ENCODE peak calls at places on chromosomes 16 and 17, in ten cellular contexts. G is body of pancreas, O is GM12892, X is H54, L is stomach, U is spleen, F is A549, S is transverse colon, A is esophagus muscularis mucosa, C is suprapubic skin. K is an unnamed sample.

GRCh38 chr17:79952265-79952877 is 83.3 kb downstream of the TBC1D16 start:
- DNase-seq in X (no peak), G (no peak), U (no peak), L (no peak), A (no peak), O (peak), S (no peak), C (peak), F (no peak), K (peak)

GRCh38 chr17:80163315-80163714 is 6.5 kb upstream of the CARD14 start:
- DNase-seq in S (no peak), F (no peak), A (no peak), L (no peak), O (no peak), C (no peak), X (no peak), U (no peak), G (no peak), K (no peak)

GRCh38 chr16:3999479-3999868 is 116.8 kb downstream of the ADCY9 start:
- DNase-seq in F (no peak), G (no peak), S (no peak), U (no peak), O (no peak), X (no peak), C (no peak), L (no peak), A (no peak), K (no peak)

GRCh38 chr16:87252269-87252970 is 64.8 kb downstream of the C16orf95 start:
- DNase-seq in X (no peak), G (no peak), C (peak), U (peak), O (no peak), F (no peak), L (no peak), S (no peak), A (no peak), K (no peak)

GRCh38 chr17:78241277-78242023 is 10.0 kb downstream of the TMEM235 start:
- DNase-seq in S (no peak), G (no peak), A (no peak), X (peak), F (peak), C (no peak), O (no peak), L (no peak), U (no peak), K (no peak)

GRCh38 chr16:49575352-49576172 is 202.0 kb downstream of the C16orf78 start:
- DNase-seq in F (no peak), G (no peak), X (no peak), O (peak), S (peak), L (peak), A (no peak), U (peak), C (no peak), K (no peak)

GRCh38 chr17:6088141-6088540 is 18.0 kb downstream of the WSCD1 start:
- DNase-seq in F (no peak), S (no peak), O (no peak), X (no peak), U (peak), C (no peak), L (no peak), G (no peak), A (no peak), K (no peak)

GRCh38 chr17:45302649-45303173 is 14.1 kb downstream of the MAP3K14 start:
- DNase-seq in X (no peak), L (no peak), A (no peak), U (peak), O (no peak), G (no peak), S (peak), F (no peak), C (no peak), K (no peak)

GRCh38 chr17:7001562-7001961 is 5.7 kb downstream of the ALOX12 start:
- DNase-seq in F (no peak), G (no peak), L (no peak), C (no peak), X (no peak), U (no peak), S (no peak), O (no peak), A (no peak), K (peak)

GRCh38 chr17:44922136-44922535 is 6.8 kb upstream of the GFAP start:
- DNase-seq in X (no peak), A (no peak), L (no peak), F (no peak), O (no peak), S (peak), G (no peak), C (no peak), U (no peak), K (no peak)

GRCh38 chr16:30722443-30722842 is 23.5 kb downstream of the SRCAP start:
- DNase-seq in X (no peak), F (no peak), S (no peak), A (no peak), L (no peak), O (no peak), G (no peak), U (peak), C (no peak), K (no peak)

DNA sequence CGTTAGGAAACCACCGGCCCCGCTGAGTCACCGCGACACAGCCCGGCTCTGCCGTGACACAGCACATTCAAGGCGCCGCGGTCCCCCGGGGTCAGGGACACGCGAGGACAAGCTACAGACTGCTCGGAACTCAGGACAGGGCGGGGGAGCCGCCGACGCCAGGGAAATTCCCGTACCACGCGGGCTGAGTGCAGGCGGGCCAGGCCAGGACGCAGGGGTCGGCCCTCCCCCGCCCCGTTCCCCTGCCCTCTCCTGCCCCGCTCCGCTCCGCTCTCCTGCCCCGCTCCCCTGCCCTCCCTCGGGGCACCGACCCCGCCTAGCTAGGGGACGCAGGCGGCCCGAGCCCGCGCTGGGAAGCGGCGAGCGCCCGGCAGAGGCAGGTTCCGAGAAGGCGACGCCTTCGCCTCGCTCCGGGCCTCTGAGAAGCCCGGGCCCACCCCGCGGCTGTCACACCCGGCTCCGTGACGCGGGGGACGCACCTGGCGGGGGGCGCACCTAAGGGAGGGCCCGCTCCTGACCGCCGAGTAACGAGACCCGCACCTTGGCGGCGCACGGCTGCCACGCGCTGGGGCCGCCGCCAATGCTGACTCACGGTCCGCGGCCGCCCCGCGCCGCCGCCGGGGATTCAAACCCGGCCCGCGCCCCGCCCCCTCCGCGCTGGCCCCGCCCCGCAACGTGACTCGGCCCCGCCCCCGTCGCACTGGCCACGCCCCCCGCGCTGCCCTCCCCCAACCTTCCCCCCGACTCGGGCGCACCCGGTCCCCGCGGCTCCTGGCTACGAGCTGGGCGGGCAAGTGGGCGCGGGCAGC is 27.5 kb downstream of the GNPTG start:
- DNase-seq in O (peak), F (peak), G (peak), U (peak), S (peak), A (peak), C (peak), L (peak), X (peak), K (peak)
- TF ChIP-seq POLR2A in O (peak), F (peak), G (no peak), U (no peak), S (no peak), A (peak), C (no peak), L (no peak), X (peak), K (no peak)

DNA sequence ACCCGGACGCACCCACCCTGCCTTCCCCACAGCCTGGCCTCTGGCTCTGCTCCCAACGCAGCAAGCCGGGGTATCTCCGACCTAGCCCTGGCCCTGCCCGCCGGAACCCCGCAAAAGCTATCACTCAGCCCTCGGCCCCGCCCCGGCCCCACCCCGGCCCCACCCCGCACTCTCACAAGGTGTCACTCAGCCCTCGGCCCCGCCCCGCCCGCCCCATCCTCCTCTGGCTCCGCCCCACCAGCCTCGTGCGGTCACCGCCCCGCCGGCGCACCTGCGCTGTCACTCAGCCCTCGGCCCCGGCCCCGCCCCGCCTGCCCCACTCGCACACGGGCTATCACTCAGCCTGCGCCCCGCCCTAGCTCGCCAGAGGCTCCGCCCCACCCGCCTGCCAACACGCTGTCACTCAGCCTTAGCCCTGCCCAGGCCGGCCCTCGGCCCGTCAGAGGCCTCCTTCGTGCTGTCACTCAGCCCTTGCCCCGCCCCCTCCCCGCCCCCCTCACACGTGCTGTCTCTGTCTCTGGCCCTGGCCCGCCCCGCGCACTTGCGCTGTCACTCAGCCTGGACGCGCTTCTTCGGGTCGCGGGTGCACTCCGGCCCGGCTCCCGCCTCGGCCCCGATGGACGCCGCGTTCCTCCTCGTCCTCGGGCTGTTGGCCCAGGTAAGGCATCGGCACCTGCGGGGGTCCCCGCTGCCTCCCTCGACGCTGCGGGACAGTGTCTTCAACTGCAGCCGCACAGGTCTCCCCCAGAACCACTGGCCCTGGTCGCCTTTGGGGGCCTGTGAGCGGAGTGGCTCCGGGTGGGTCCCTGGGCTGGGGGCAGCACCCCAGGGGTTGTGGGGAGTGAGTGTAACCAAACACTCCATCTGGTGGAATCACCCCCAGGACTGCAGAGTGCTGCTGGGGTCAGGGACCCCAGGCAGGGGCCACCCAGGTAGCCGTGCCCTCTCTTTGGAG is at the start of gene CDH15:
- DNase-seq in L (peak), C (peak), G (peak), X (peak), S (peak), U (peak), A (peak), O (peak), F (peak), K (peak)
- TF ChIP-seq POLR2A in L (no peak), C (no peak), G (no peak), X (no peak), S (no peak), U (no peak), A (peak), O (no peak), F (no peak), K (no peak)

GRCh38 chr17:17723354-17724261 is 42.4 kb downstream of the RAI1 start:
- DNase-seq in S (no peak), U (no peak), A (no peak), L (no peak), F (no peak), X (no peak), G (no peak), O (peak), C (no peak), K (no peak)
- TF ChIP-seq POLR2A in S (no peak), U (no peak), A (no peak), L (no peak), F (no peak), X (no peak), G (no peak), O (no peak), C (no peak), K (no peak)

DNA sequence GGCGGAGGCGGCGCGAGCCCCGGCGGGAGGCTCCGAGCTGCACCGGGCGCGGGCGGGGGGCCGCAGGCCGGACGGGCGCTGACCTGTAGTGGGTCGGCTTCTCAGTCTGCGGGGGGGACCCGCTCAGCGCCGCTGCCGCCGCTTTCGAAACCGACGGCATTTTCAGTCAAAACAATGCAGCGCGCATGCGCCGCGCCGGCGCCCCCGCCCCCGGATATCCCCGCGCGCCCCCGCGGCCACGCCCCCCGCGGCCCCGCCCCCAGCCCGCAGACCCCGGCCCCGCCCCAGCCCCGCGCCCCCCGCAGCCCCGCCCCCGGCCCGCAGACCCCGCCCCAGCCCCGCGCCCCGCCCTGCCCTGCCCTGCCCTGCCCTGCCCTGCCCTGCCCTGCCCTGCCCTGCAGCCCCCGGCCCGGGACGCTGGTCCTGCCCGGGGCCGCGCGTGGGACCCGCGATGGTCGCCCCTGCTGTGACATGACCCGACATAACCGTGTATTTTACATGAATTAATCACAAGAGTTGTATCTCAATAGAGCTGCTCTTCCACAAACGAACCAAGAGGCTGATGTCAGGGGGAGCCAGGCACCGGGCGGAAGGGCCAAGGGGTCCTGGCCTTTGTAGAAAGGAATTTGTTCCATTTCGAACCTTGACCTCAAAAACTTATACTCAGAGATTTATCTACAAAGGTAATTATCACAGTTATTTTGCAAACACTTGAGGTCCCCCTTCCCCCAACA is at the start of gene UNKL:
- DNase-seq in C (no peak), X (peak), S (peak), O (peak), G (peak), F (no peak), L (peak), U (peak), A (no peak), K (peak)
- TF ChIP-seq POLR2A in C (no peak), X (no peak), S (no peak), O (no peak), G (no peak), F (no peak), L (no peak), U (no peak), A (no peak), K (no peak)

GRCh38 chr17:58677204-58677880 is 14.5 kb downstream of the TEX14 start:
- DNase-seq in O (no peak), X (peak), A (no peak), F (no peak), S (no peak), L (no peak), G (no peak), U (no peak), C (no peak), K (no peak)

GRCh38 chr17:58680038-58680369 is 11.8 kb downstream of the TEX14 start:
- DNase-seq in S (no peak), X (no peak), L (no peak), O (no peak), F (no peak), U (peak), A (no peak), C (no peak), G (no peak), K (no peak)

GRCh38 chr17:58684003-58684402 is 7.8 kb downstream of the TEX14 start:
- DNase-seq in G (no peak), S (no peak), F (no peak), O (no peak), C (no peak), U (no peak), X (no peak), A (no peak), L (no peak), K (no peak)

GRCh38 chr17:58679263-58680037 is 12.4 kb downstream of the TEX14 start:
- DNase-seq in X (peak), F (peak), S (no peak), A (no peak), O (no peak), L (no peak), C (no peak), U (no peak), G (no peak), K (no peak)
- TF ChIP-seq POLR2A in X (peak), F (peak), S (no peak), A (no peak), O (peak), L (no peak), C (no peak), U (no peak), G (no peak), K (no peak)

K was measured in lower leg skin.